ENCODE peak calls at places on chromosomes 6 and 20, in six cellular contexts. H is neuronal stem cell, T is IMR-90, C is mesenchymal stem cell, N is mesendoderm, A is H9. O is an unnamed sample.

GRCh38 chr6:88443554-88443953 is 277.4 kb upstream of the CNR1 start:
- DNase-seq in H (no peak), T (no peak), C (no peak), N (no peak), A (no peak), O (no peak)

GRCh38 chr20:21607971-21608735 is 94.3 kb upstream of the NKX2-2 start:
- DNase-seq in H (no peak), T (no peak), C (no peak), N (no peak), A (no peak), O (no peak)

GRCh38 chr6:73964455-73964854 is 268.5 kb downstream of the CD109 start:
- DNase-seq in H (no peak), T (no peak), C (peak; percentile 41), N (no peak), A (no peak), O (peak; percentile 22)

GRCh38 chr6:21438237-21438985 is 155.1 kb upstream of the SOX4 start:
- DNase-seq in H (no peak), T (no peak), C (no peak), N (no peak), A (no peak), O (no peak)

GRCh38 chr6:42402184-42402583 is 49.5 kb downstream of the TRERF1 start:
- DNase-seq in H (no peak), T (peak; percentile 58), C (peak; percentile 71), N (no peak), A (no peak), O (no peak)

GRCh38 chr6:131950767-131951575 is at the start of gene CCN2:
- DNase-seq in H (peak; percentile 96), T (peak; percentile 100), C (peak; percentile 93), N (peak; percentile 99), A (peak; percentile 97), O (peak; percentile 92)

GRCh38 chr6:12160350-12160749 is 129.8 kb upstream of the EDN1 start:
- DNase-seq in H (no peak), T (peak; percentile 57), C (peak; percentile 63), N (no peak), A (no peak), O (no peak)

GRCh38 chr20:859661-860294 is 26.3 kb downstream of the FAM110A start:
- DNase-seq in H (no peak), T (peak; percentile 12), C (no peak), N (no peak), A (no peak), O (no peak)

GRCh38 chr20:59253779-59254319 is 46.6 kb upstream of the EDN3 start:
- DNase-seq in H (no peak), T (no peak), C (no peak), N (peak; percentile 20), A (no peak), O (no peak)

GRCh38 chr6:63795006-63795405 is 159.4 kb downstream of the PHF3 start:
- DNase-seq in H (no peak), T (no peak), C (no peak), N (no peak), A (no peak), O (no peak)

GRCh38 chr6:152981989-152982767 is 663 bp downstream of the FBXO5 start:
- DNase-seq in H (no peak), T (no peak), C (no peak), N (peak; percentile 16), A (peak; percentile 29), O (no peak)

GRCh38 chr6:33700391-33701050 is 11.0 kb downstream of the UQCC2 start:
- DNase-seq in H (peak; percentile 59), T (peak; percentile 70), C (peak; percentile 75), N (peak; percentile 94), A (peak; percentile 93), O (peak; percentile 47)

GRCh38 chr6:3577517-3577916 is 120.7 kb upstream of the SLC22A23 start:
- DNase-seq in H (no peak), T (no peak), C (no peak), N (no peak), A (no peak), O (no peak)

GRCh38 chr6:13229205-13230085 is 98.9 kb downstream of the TBC1D7 start:
- DNase-seq in H (no peak), T (no peak), C (no peak), N (peak; percentile 72), A (peak; percentile 36), O (no peak)

GRCh38 chr20:18477821-18478220 is 10.6 kb downstream of the POLR3F start:
- DNase-seq in H (no peak), T (no peak), C (no peak), N (peak; percentile 14), A (no peak), O (no peak)

GRCh38 chr20:58850693-58851174 is at the start of gene GNAS-AS1:
- DNase-seq in H (peak; percentile 78), T (peak; percentile 87), C (peak; percentile 89), N (peak; percentile 96), A (peak; percentile 93), O (no peak)

GRCh38 chr6:99093781-99094180 is 146.0 kb upstream of the FBXL4 start:
- DNase-seq in H (no peak), T (no peak), C (no peak), N (no peak), A (no peak), O (no peak)

DNA sequence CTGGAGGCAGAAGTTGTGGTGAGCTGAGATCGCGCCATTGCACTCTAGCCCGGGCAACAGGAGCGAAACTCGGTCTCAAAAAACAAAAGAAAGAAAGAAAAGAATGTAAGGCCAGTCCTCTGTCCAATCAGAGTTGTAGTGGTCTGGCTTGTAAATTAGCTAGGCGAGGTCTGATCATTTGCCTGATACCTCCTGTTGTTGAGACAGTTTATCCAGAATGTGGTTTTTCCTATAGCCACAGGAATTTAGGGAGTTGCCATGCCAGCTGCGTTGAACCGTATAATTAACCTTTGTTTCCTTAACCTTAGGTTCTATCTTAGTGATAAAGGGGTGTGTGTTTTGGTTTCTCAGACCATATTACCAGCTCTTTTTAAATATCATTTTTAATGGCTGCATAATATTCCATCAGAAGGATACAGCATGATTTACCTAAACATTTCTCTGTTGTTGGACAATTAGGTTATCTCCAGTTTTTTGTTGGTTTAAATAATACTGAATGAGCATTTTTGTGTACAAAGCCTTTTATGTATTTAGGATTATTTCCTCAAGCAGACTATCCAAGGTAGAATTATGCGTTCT is 11.7 kb upstream of the PPARD start:
- DNase-seq in H (no peak), T (no peak), C (no peak), N (no peak), A (no peak), O (peak; percentile 54)
- H3K4me2 ChIP-seq in H (no peak overlapping the region), T (no peak overlapping the region), C (no peak overlapping the region), N (no peak overlapping the region), A (no peak overlapping the region), O (no peak overlapping the region)

GRCh38 chr6:20411544-20411943 is 9.9 kb downstream of the E2F3 start:
- DNase-seq in H (no peak), T (no peak), C (no peak), N (no peak), A (no peak), O (no peak)
- H2BK120ac ChIP-seq in H (no peak overlapping the region), T (no peak overlapping the region), C (no peak overlapping the region), N (no peak overlapping the region), A (no peak overlapping the region), O (no peak overlapping the region)

GRCh38 chr6:19866199-19866872 is 29.2 kb downstream of the ID4 start:
- DNase-seq in H (no peak), T (no peak), C (no peak), N (no peak), A (no peak), O (no peak)
- H3K4me2 ChIP-seq in H (no peak overlapping the region), T (no peak overlapping the region), C (no peak overlapping the region), N (no peak overlapping the region), A (no peak overlapping the region), O (no peak overlapping the region)

DNA sequence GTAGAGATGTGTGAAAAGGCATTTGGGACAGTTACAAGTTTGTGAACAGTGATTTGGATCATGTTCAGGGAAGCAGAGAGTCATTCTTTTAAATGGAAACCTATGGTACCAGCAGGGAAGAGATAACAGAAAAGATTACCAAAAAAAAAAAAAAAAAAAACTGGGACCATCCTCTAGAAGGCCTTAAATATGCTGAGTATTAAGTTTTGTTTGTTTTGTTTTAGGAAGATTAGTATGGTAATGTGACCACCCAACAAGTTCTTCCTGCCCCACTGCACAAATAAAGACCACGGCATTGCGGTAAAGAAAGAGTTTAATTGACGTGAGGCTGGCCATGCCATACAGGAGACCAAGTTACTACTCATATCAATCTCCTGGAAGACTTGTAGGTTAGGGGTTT is 946.2 kb downstream of the KIF16B start:
- DNase-seq in H (no peak), T (no peak), C (no peak), N (no peak), A (no peak), O (no peak)
- H2BK120ac ChIP-seq in H (no peak overlapping the region), T (no peak overlapping the region), C (no peak overlapping the region), N (no peak overlapping the region), A (no peak overlapping the region), O (no peak overlapping the region)

GRCh38 chr6:52729594-52729993 is 33.7 kb downstream of the GSTA2 start:
- DNase-seq in H (no peak), T (no peak), C (no peak), N (no peak), A (no peak), O (no peak)
- H3K4me2 ChIP-seq in H (no peak overlapping the region), T (no peak overlapping the region), C (no peak overlapping the region), N (no peak overlapping the region), A (no peak overlapping the region), O (no peak overlapping the region)

DNA sequence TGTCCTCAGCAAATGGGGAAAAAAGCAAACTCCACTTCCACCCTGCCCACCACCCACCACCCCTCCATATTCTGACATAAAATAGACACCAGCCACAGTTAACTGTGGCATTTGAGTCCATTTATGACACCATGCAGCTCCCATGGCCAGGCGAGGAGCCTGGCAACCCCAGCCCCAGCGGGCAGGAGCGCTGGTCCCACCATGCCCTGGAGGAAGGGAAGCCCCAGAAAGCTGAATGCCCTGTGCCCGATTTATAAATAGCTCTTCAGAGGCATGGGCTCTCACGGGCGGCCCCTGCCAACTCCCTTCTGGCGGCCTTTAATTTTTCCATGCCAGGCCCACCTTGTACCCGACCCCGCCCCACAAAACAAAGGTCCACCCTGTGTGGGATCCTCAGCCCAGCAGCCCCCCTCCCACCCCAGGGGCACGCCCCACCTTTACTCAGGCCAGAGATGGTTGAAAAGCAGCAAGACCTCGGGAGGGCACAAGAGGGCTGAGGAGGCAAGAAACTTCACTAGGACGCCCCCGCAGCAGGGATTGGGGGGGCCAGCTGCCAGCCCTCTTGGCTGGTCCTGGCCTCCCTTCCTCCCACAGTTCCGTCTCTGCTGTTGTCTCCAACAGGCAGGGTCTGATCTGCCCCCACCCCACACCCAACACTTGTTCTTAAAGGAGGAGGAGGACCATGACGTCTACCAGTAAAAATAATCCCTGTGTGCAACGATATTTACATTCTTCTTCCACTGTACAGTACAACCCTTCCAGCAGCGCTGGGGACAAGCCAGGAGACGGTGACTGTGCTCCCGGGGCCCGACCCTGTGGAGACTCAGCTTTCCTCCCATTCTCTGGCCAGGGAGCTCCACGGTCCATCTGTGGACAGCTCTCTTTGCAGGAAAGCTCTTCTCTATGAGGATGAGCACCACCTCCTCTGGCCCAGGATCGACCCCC is 115.6 kb upstream of the CDYL start:
- DNase-seq in H (no peak), T (peak; percentile 51), C (no peak), N (no peak), A (peak; percentile 28), O (no peak)
- H2BK120ac ChIP-seq in H (no peak overlapping the region), T (no peak overlapping the region), C (no peak overlapping the region), N (no peak overlapping the region), A (no peak overlapping the region), O (no peak overlapping the region)

O was measured in trophoblast cell.